ENCODE peak calls at places on chromosomes 13 and 19, in nine cellular contexts. H, B, M, Y, Z, X, U, P and W are unnamed samples.

GRCh38 chr19:33700408-33700757 is 78.6 kb downstream of the CHST8 start:
- DNase-seq in H (no peak), B (no peak), M (no peak), Y (no peak), Z (no peak), X (no peak), U (no peak), P (no peak), W (no peak)

GRCh38 chr19:48552406-48553322 is 692 bp downstream of the SULT2B1 start:
- DNase-seq in H (no peak), B (no peak), M (no peak), Y (no peak), Z (no peak), X (no peak), U (no peak), P (no peak), W (no peak)

GRCh38 chr19:50381881-50382729 is 2.0 kb upstream of the POLD1 start:
- DNase-seq in H (no peak), B (no peak), M (no peak), Y (no peak), Z (no peak), X (no peak), U (no peak), P (no peak), W (no peak)

GRCh38 chr19:39472746-39473442 is 7.7 kb upstream of the TIMM50 start:
- DNase-seq in H (no peak), B (no peak), M (no peak), Y (no peak), Z (no peak), X (no peak), U (no peak), P (no peak), W (no peak)

GRCh38 chr13:68064371-68064770 is 834.2 kb upstream of the PCDH9 start:
- DNase-seq in H (no peak), B (no peak), M (no peak), Y (no peak), Z (no peak), X (no peak), U (no peak), P (no peak), W (no peak)

GRCh38 chr13:31545616-31546015 is 193.7 kb upstream of the RXFP2 start:
- DNase-seq in H (no peak), B (peak), M (no peak), Y (no peak), Z (no peak), X (peak), U (no peak), P (no peak), W (no peak)

GRCh38 chr13:104871456-104871855 is 1664.0 kb downstream of the EFNB2 start:
- DNase-seq in H (no peak), B (no peak), M (no peak), Y (no peak), Z (no peak), X (no peak), U (no peak), P (no peak), W (no peak)

GRCh38 chr19:3213159-3213558 is 11.3 kb upstream of the CELF5 start:
- DNase-seq in H (no peak), B (no peak), M (no peak), Y (no peak), Z (no peak), X (no peak), U (no peak), P (no peak), W (no peak)

GRCh38 chr13:79825959-79826358 is 345.0 kb downstream of the NDFIP2 start:
- DNase-seq in H (no peak), B (no peak), M (no peak), Y (no peak), Z (no peak), X (no peak), U (no peak), P (no peak), W (no peak)

GRCh38 chr13:112747256-112747655 is 57.4 kb downstream of the ATP11A start:
- DNase-seq in H (no peak), B (no peak), M (no peak), Y (no peak), Z (no peak), X (no peak), U (no peak), P (no peak), W (no peak)

GRCh38 chr13:110387451-110388140 is 80.5 kb downstream of the COL4A2 start:
- DNase-seq in H (peak), B (peak), M (peak), Y (peak), Z (no peak), X (no peak), U (peak), P (no peak), W (no peak)

GRCh38 chr13:98285317-98285716 is 108.2 kb upstream of the RNF113B start:
- DNase-seq in H (no peak), B (no peak), M (no peak), Y (no peak), Z (no peak), X (no peak), U (no peak), P (no peak), W (no peak)

GRCh38 chr19:49057636-49058234 is at the start of gene CGB7:
- DNase-seq in H (peak), B (peak), M (peak), Y (peak), Z (peak), X (peak), U (peak), P (peak), W (peak)

GRCh38 chr19:34274284-34274826 is 20.0 kb downstream of the GARRE1 start:
- DNase-seq in H (no peak), B (peak), M (no peak), Y (no peak), Z (no peak), X (no peak), U (no peak), P (no peak), W (no peak)

GRCh38 chr19:52590728-52591127 is 20.6 kb downstream of the ZNF701 start:
- DNase-seq in H (peak), B (no peak), M (no peak), Y (no peak), Z (no peak), X (no peak), U (no peak), P (no peak), W (no peak)

GRCh38 chr13:44249439-44249838 is 124.2 kb upstream of the SERP2 start:
- DNase-seq in H (no peak), B (peak), M (peak), Y (peak), Z (no peak), X (peak), U (no peak), P (no peak), W (no peak)

GRCh38 chr13:109586509-109587346 is 199.7 kb downstream of the IRS2 start:
- DNase-seq in H (no peak), B (no peak), M (no peak), Y (no peak), Z (no peak), X (no peak), U (no peak), P (peak), W (no peak)

GRCh38 chr19:52956917-52957316 is 5.8 kb downstream of the ZNF816 start:
- DNase-seq in H (no peak), B (no peak), M (no peak), Y (no peak), Z (no peak), X (no peak), U (no peak), P (no peak), W (no peak)

GRCh38 chr13:41763772-41764171 is 197.1 kb downstream of the VWA8 start:
- DNase-seq in H (no peak), B (no peak), M (no peak), Y (no peak), Z (no peak), X (no peak), U (no peak), P (no peak), W (no peak)

GRCh38 chr13:24341439-24341838 is 32.1 kb downstream of the C1QTNF9 start:
- DNase-seq in H (no peak), B (no peak), M (no peak), Y (no peak), Z (no peak), X (peak), U (no peak), P (no peak), W (no peak)

GRCh38 chr13:98022210-98022609 is 68.7 kb downstream of the IPO5 start:
- DNase-seq in H (no peak), B (peak), M (no peak), Y (no peak), Z (no peak), X (peak), U (peak), P (no peak), W (no peak)

GRCh38 chr13:97429681-97430081 is 4.3 kb upstream of the RAP2A start:
- DNase-seq in H (no peak), B (peak), M (no peak), Y (no peak), Z (no peak), X (peak), U (no peak), P (no peak), W (no peak)

GRCh38 chr13:69633044-69633443 is 474.6 kb upstream of the ATXN8OS start:
- DNase-seq in H (no peak), B (no peak), M (no peak), Y (no peak), Z (no peak), X (no peak), U (no peak), P (no peak), W (no peak)

GRCh38 chr19:575527-576506 is 3.4 kb downstream of the BSG start:
- DNase-seq in H (no peak), B (peak), M (peak), Y (peak), Z (no peak), X (peak), U (peak), P (no peak), W (no peak)

GRCh38 chr13:99702687-99703319 is 201.5 kb downstream of the TM9SF2 start:
- DNase-seq in H (peak), B (no peak), M (no peak), Y (no peak), Z (no peak), X (no peak), U (no peak), P (no peak), W (no peak)

GRCh38 chr13:111642156-111642767 is 321.8 kb downstream of the TEX29 start:
- DNase-seq in H (no peak), B (no peak), M (no peak), Y (no peak), Z (no peak), X (no peak), U (no peak), P (no peak), W (no peak)

GRCh38 chr19:40191836-40192646 is 815 bp downstream of the MAP3K10 start:
- DNase-seq in H (peak), B (peak), M (peak), Y (no peak), Z (peak), X (peak), U (peak), P (peak), W (peak)

GRCh38 chr13:24217601-24218281 is 57.2 kb downstream of the SPATA13 start:
- DNase-seq in H (no peak), B (peak), M (no peak), Y (no peak), Z (no peak), X (no peak), U (no peak), P (peak), W (no peak)

GRCh38 chr13:111038887-111039286 is 76.2 kb upstream of the ARHGEF7 start:
- DNase-seq in H (no peak), B (no peak), M (no peak), Y (no peak), Z (no peak), X (no peak), U (no peak), P (no peak), W (no peak)

GRCh38 chr19:980133-980998 is 3.8 kb upstream of the WDR18 start:
- DNase-seq in H (peak), B (peak), M (no peak), Y (no peak), Z (peak), X (peak), U (peak), P (peak), W (peak)

GRCh38 chr13:21929400-21929799 is 258.5 kb downstream of the FGF9 start:
- DNase-seq in H (peak), B (no peak), M (no peak), Y (no peak), Z (no peak), X (no peak), U (no peak), P (no peak), W (no peak)

GRCh38 chr19:30555075-30555787 is 183.0 kb downstream of the ZNF536 start:
- DNase-seq in H (no peak), B (no peak), M (no peak), Y (no peak), Z (no peak), X (no peak), U (no peak), P (no peak), W (no peak)

GRCh38 chr13:114282143-114282685 is 813 bp downstream of the UPF3A start:
- DNase-seq in H (peak), B (no peak), M (peak), Y (peak), Z (peak), X (peak), U (peak), P (peak), W (peak)

GRCh38 chr19:49150106-49150943 is 4.9 kb downstream of the HRC start:
- DNase-seq in H (peak), B (peak), M (peak), Y (peak), Z (peak), X (peak), U (peak), P (peak), W (peak)

DNA sequence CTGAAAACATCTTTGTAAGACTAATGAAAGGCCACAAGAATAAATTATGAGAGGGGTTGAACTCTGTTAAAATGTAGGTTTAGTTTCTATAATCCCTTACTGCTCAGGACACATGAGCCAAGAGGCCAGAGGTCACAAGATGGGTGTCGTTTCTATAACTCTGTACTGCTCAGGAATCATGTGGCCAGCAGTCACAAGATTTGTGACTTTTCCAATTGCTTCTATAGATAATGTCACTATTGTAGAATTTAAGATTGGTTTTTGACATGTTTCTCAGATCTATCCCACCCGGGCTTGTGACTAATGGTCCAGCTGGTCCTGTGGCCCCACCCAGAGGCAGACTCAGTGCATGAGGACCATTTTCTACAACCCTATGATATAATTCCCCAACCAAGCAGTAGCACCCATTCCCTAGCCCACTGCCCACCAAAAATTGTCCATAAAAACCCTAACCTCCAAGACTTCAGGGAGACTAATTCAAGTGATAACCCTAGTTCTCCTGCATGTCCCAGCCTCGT is 662.0 kb upstream of the KLF12 start:
- DNase-seq in H (no peak), B (no peak), M (no peak), Y (no peak), Z (no peak), X (no peak), U (no peak), P (no peak), W (no peak)
- TF ChIP-seq CTCF in H (peak), B (no peak), M (no peak), Y (no peak), Z (no peak), X (no peak), U (no peak), P (no peak), W (no peak)

GRCh38 chr19:11264452-11265176 is 2.3 kb upstream of the DOCK6 start:
- DNase-seq in H (no peak), B (no peak), M (no peak), Y (peak), Z (no peak), X (no peak), U (no peak), P (peak), W (no peak)

GRCh38 chr19:11261902-11262839 is at the start of gene DOCK6:
- DNase-seq in H (peak), B (no peak), M (peak), Y (peak), Z (peak), X (peak), U (no peak), P (peak), W (peak)

GRCh38 chr19:11263726-11264125 is 1.4 kb upstream of the DOCK6 start:
- DNase-seq in H (no peak), B (no peak), M (no peak), Y (no peak), Z (no peak), X (no peak), U (no peak), P (no peak), W (no peak)

GRCh38 chr19:11260996-11261395 is 1.3 kb downstream of the DOCK6 start:
- DNase-seq in H (no peak), B (no peak), M (no peak), Y (no peak), Z (no peak), X (no peak), U (no peak), P (no peak), W (no peak)

DNA sequence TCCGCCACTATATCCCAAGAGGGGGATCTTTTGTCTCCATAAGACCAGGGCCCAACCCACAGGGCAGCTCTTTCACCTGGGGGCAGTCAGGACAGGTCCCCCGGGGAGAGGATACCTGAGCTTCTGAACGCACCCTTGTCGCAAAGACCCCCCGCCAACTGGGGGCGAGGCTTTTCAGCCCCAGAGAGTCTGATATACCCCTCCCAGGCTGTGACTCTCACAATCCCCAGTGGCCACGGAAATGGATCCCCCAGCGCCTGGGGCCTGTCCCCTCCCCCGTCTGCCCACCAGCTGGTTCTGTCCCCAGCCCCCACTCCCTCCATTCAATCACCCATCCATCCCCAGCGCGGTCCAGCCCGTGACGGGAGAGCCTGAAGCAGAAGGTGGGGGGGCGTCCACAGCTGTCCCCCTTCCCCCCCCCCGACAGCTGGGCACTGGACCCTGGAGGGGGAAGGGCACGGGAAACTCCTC is 858 bp downstream of the DOCK6 start:
- DNase-seq in H (peak), B (no peak), M (peak), Y (no peak), Z (no peak), X (no peak), U (no peak), P (no peak), W (no peak)
- TF ChIP-seq CTCF in H (no peak), B (no peak), M (no peak), Y (no peak), Z (no peak), X (no peak), U (no peak), P (no peak), W (no peak)

GRCh38 chr19:55161571-55162322 is 4.2 kb upstream of the TNNI3 start:
- DNase-seq in H (no peak), B (no peak), M (no peak), Y (no peak), Z (no peak), X (no peak), U (no peak), P (no peak), W (no peak)

GRCh38 chr19:55158423-55158822 is 891 bp upstream of the TNNI3 start:
- DNase-seq in H (no peak), B (no peak), M (no peak), Y (no peak), Z (no peak), X (no peak), U (no peak), P (no peak), W (no peak)

GRCh38 chr19:55160986-55161365 is 3.4 kb upstream of the TNNI3 start:
- DNase-seq in H (no peak), B (no peak), M (no peak), Y (no peak), Z (no peak), X (no peak), U (no peak), P (no peak), W (no peak)

GRCh38 chr19:55158848-55159793 is 1.6 kb upstream of the TNNI3 start:
- DNase-seq in H (no peak), B (peak), M (no peak), Y (peak), Z (no peak), X (no peak), U (peak), P (peak), W (no peak)

DNA sequence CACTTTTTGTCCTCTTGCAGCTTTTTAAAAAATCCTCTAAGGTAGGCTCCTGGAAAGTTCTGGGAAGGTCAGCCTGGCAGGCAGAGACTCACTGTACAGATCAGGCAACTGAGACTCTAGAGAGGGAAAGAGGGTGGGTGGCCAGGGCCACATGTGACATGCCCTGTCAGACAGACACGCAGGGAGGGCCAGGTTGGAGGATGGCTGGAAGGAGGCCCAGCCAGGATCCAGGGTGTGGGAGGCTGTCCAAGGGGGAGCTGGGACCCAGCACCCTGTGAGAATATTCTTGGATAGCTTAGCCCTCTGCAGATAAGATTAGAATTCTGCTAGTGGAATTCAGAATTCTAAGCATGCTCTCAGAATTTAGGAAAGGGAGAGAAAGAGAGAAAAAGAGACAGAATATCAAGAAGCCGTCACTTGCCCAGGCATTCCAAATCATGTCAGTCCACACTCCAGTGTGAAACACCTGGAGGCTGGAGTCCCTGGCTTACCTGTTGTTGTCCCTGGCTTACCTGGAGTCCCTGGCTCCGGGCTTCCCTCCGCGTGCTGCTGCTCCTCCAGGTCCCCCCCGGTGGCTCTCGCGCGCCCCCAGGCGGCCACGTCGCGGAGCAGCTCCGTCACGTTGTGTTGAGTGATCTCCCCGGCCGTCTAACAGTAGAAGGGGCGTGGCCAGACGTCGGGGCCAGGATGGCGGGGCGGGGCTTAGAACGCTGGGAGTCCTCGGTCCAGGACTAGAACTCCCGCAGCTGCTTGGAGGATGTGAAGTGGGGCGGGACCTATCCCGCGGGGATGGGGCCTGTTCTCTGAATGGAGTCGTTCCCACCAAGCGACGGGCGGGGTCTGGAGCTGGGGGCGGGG is 2.8 kb upstream of the TNNI3 start:
- DNase-seq in H (peak), B (peak), M (peak), Y (peak), Z (peak), X (peak), U (peak), P (peak), W (peak)
- TF ChIP-seq CTCF in H (peak), B (peak), M (peak), Y (peak), Z (peak), X (peak), U (peak), P (peak), W (peak)

DNA sequence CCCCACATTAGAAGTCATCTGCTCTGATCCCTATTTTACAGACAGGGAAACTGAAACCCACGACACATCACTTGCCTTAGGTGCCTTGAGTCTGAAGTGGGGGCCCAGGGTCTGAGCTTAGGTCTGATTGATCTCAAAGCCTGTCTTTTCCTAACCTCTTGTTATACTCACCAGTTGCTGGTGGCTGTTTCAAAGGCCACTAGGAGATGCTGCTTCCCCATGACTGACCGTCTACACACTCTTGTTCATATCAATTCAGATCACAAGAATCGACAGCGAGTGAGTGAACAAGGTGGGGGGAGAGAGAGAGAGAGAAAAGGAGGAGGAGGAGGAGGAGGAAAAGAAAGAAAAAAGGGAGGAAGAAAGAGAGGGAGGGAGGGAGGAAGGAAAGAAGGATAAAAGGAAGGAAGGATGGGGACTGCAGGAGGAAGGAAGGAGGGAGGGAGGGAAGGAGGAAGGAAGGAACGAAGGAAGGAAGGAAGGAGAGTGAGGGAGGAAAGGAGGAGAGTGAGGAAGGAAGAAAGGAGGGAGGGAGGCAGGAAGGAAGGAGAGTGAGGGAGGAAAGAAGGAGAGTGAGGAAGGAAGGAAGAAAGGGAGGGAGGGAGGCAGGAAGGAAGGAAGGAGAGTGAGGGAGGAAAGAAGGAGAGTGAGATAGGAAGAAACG is 3.3 kb downstream of the OR10H1 start:
- DNase-seq in H (no peak), B (no peak), M (no peak), Y (no peak), Z (no peak), X (no peak), U (no peak), P (no peak), W (no peak)
- TF ChIP-seq CTCF in H (no peak), B (no peak), M (no peak), Y (no peak), Z (no peak), X (no peak), U (no peak), P (peak), W (no peak)